ENCODE peak calls at places on chromosome 18, in seven cellular contexts. L, X, R, H, M, T and Z are unnamed samples.

GRCh38 chr18:49813321-49814146 is at the start of gene ACAA2:
- DNase-seq in R (peak), L (peak), T (peak), H (peak), M (peak), X (peak), Z (peak)

GRCh38 chr18:980586-980985 is 75.9 kb downstream of the ADCYAP1 start:
- DNase-seq in T (no peak), R (no peak), L (no peak), M (no peak), H (no peak), X (no peak), Z (no peak)

GRCh38 chr18:27061488-27062095 is 123.5 kb downstream of the CHST9 start:
- DNase-seq in T (no peak), X (no peak), R (no peak), L (no peak), M (no peak), H (no peak), Z (no peak)

GRCh38 chr18:70931942-70932814 is 643.3 kb downstream of the SOCS6 start:
- DNase-seq in X (no peak), T (no peak), M (no peak), L (no peak), R (peak), H (peak), Z (no peak)

GRCh38 chr18:3015851-3016250 is 2.9 kb upstream of the LPIN2 start:
- DNase-seq in R (no peak), X (no peak), M (no peak), T (no peak), L (no peak), H (no peak), Z (no peak)

GRCh38 chr18:79208882-79209281 is 139.7 kb downstream of the ATP9B start:
- DNase-seq in L (no peak), X (no peak), R (no peak), H (peak), T (no peak), M (peak), Z (no peak)

GRCh38 chr18:62863629-62864028 is 148.3 kb downstream of the PHLPP1 start:
- DNase-seq in M (no peak), H (peak), L (no peak), R (no peak), X (no peak), T (no peak), Z (no peak)

GRCh38 chr18:10085405-10085804 is 171.6 kb downstream of the VAPA start:
- DNase-seq in T (no peak), M (no peak), X (no peak), H (no peak), L (no peak), R (peak), Z (no peak)

GRCh38 chr18:12076424-12077140 is 17.1 kb upstream of the ANKRD62 start:
- DNase-seq in X (no peak), T (no peak), R (peak), L (no peak), M (peak), H (peak), Z (no peak)

GRCh38 chr18:63376493-63377053 is 9.6 kb upstream of the KDSR start:
- DNase-seq in X (no peak), H (no peak), M (no peak), T (no peak), L (no peak), R (no peak), Z (no peak)

GRCh38 chr18:5543036-5543671 is 643 bp downstream of the EPB41L3 start:
- DNase-seq in T (no peak), R (peak), M (peak), H (no peak), L (peak), X (no peak), Z (no peak)

GRCh38 chr18:2425426-2426317 is 145.6 kb downstream of the METTL4 start:
- DNase-seq in M (no peak), R (peak), L (no peak), T (no peak), H (no peak), X (no peak), Z (no peak)

GRCh38 chr18:34661464-34662087 is 48.5 kb upstream of the DTNA start:
- DNase-seq in M (no peak), L (peak), T (no peak), X (no peak), H (no peak), R (peak), Z (no peak)

GRCh38 chr18:36311026-36311570 is 13.6 kb downstream of the FHOD3 start:
- DNase-seq in H (no peak), M (no peak), T (no peak), X (no peak), L (peak), R (no peak), Z (no peak)

GRCh38 chr18:39627936-39628335 is 2062.3 kb upstream of the CELF4 start:
- DNase-seq in M (no peak), X (no peak), H (no peak), L (no peak), R (no peak), T (no peak), Z (no peak)

GRCh38 chr18:8288447-8289213 is 320.6 kb upstream of the RAB12 start:
- DNase-seq in L (no peak), X (no peak), H (no peak), T (no peak), M (peak), R (no peak), Z (no peak)

GRCh38 chr18:46577546-46577945 is 79.5 kb downstream of the LOXHD1 start:
- DNase-seq in M (no peak), H (no peak), L (no peak), R (no peak), X (no peak), T (no peak), Z (no peak)

GRCh38 chr18:44723366-44723765 is 42.7 kb downstream of the SETBP1 start:
- DNase-seq in M (no peak), H (no peak), R (no peak), X (no peak), L (no peak), T (no peak), Z (no peak)

GRCh38 chr18:44729631-44730101 is 49.0 kb downstream of the SETBP1 start:
- DNase-seq in X (no peak), H (no peak), M (no peak), L (peak), R (peak), T (peak), Z (no peak)

GRCh38 chr18:44727291-44727690 is 46.6 kb downstream of the SETBP1 start:
- DNase-seq in R (no peak), H (no peak), L (no peak), X (no peak), M (no peak), T (no peak), Z (no peak)

GRCh38 chr18:44723973-44724778 is 43.5 kb downstream of the SETBP1 start:
- DNase-seq in T (no peak), X (no peak), M (no peak), H (no peak), L (no peak), R (no peak), Z (no peak)

DNA sequence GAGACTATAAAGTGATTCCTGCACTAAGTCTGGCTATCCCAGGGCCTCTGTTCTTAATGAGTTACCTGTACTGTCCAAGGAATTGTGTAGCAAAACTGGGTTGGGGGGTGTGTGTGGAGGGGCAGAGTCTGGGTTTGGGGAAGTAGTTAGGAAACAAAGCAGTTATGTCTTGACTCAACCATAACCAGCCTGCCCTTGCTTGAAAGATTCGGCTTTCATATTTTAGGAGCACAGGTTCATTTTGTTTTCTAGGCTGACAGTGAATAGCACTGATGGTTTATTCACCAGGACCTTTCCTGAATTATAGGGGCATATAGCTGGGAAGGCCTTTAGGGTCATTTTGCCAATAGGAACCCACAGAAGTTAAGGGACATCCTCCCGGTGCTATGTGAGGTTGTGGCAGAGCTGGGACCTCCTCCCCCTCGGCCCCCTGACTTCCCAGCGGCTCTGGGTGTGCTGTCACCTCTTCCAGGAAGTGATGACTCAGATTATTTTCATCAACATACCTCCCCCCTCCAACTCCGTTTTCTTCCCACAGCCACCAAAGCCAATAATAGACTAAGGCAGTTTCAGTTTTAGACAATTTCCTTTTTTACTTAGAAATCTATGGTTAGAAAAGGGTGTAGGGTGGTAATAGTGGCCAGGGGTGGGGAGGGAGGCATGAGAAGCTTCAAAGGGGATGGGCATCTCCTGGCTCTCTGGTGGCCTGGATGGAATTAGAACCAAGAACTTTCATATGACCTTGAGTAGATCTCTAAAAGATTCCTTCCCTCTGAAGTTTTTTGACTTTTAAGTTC is 44.8 kb downstream of the SETBP1 start:
- DNase-seq in M (peak), R (peak), L (no peak), X (no peak), H (peak), T (peak), Z (no peak)
- H3K4me3 ChIP-seq in M (no peak), R (peak), L (no peak), X (peak), H (no peak), T (no peak), Z (no peak)

DNA sequence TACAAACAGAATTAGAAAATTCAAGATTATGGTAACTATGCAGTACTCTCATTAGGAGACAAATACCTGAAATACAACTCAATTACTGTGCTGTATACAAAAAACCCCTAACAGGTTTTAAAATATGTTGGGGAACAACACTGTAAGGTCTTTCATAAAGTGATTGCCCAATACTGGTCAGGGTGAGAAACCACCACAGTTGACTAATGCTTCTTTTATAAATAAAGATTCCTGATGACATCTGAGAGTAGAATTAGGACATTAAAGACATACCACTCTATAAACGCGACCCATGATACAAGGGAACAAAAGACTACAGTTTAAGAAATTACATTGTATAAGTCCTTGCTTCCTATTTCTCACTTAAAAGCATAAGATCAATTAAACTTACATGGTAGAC is 52.5 kb downstream of the ZNF521 start:
- DNase-seq in H (no peak), L (no peak), T (no peak), M (no peak), R (peak), X (no peak), Z (no peak)
- H3K4me3 ChIP-seq in H (no peak), L (no peak), T (no peak), M (no peak), R (no peak), X (no peak), Z (peak)

GRCh38 chr18:74456017-74456408 is 1.1 kb downstream of the DIPK1C start:
- DNase-seq in M (no peak), X (no peak), T (no peak), R (no peak), H (no peak), L (no peak), Z (no peak)
- H3K4me3 ChIP-seq in M (no peak), X (peak), T (no peak), R (no peak), H (no peak), L (peak), Z (peak)

GRCh38 chr18:32769242-32770180 is 3.3 kb downstream of the KLHL14 start:
- DNase-seq in L (peak), X (no peak), T (no peak), R (no peak), M (peak), H (no peak), Z (no peak)
- H3K4me3 ChIP-seq in L (peak), X (peak), T (no peak), R (no peak), M (no peak), H (no peak), Z (peak)